ENCODE peak calls at places on chromosomes 6 and 20, in six cellular contexts. J, L, X, M, O and R are unnamed samples.

GRCh38 chr6:16850332-16851022 is 89.2 kb upstream of the ATXN1 start:
- DNase-seq in J (no peak), M (no peak), L (no peak), X (no peak), O (no peak), R (no peak)

GRCh38 chr6:123640567-123641187 is 3.9 kb upstream of the TRDN start:
- DNase-seq in M (no peak), X (no peak), L (no peak), O (no peak), J (no peak), R (no peak)

GRCh38 chr6:116447496-116448011 is 13.6 kb upstream of the CALHM6 start:
- DNase-seq in L (peak), X (peak), M (no peak), J (no peak), O (no peak), R (peak)

GRCh38 chr20:16575390-16576140 is 2.3 kb upstream of the KIF16B start:
- DNase-seq in L (no peak), O (no peak), J (peak), M (no peak), X (no peak), R (peak)

GRCh38 chr6:7542878-7543394 is 1.5 kb downstream of the DSP start:
- DNase-seq in L (peak), O (peak), M (no peak), X (peak), J (peak), R (peak)

GRCh38 chr6:137661601-137662000 is 167.4 kb upstream of the OLIG3 start:
- DNase-seq in M (no peak), X (no peak), O (peak), L (peak), J (peak), R (peak)

GRCh38 chr6:110034637-110035096 is 56.6 kb downstream of the GPR6 start:
- DNase-seq in O (no peak), X (no peak), L (no peak), J (peak), M (no peak), R (peak)

GRCh38 chr20:8963330-8963729 is 105.6 kb upstream of the PLCB4 start:
- DNase-seq in L (no peak), O (no peak), M (no peak), J (no peak), X (no peak), R (no peak)

GRCh38 chr20:24470031-24470781 is 777 bp downstream of the SYNDIG1 start:
- DNase-seq in J (peak), X (no peak), L (no peak), O (peak), M (peak), R (no peak)

GRCh38 chr20:401682-402495 is 6.2 kb upstream of the RBCK1 start:
- DNase-seq in O (no peak), X (no peak), M (no peak), L (peak), J (peak), R (peak)

GRCh38 chr6:87817226-87817625 is 115.2 kb upstream of the AKIRIN2 start:
- DNase-seq in O (no peak), L (no peak), J (no peak), X (no peak), M (no peak), R (no peak)

GRCh38 chr20:40960521-40960956 is 68.1 kb upstream of the TOP1 start:
- DNase-seq in M (no peak), J (no peak), L (no peak), O (peak), X (no peak), R (no peak)

GRCh38 chr20:62728028-62728780 is 19.6 kb downstream of the NTSR1 start:
- DNase-seq in X (no peak), M (no peak), J (no peak), O (no peak), L (no peak), R (peak)

GRCh38 chr20:17795449-17796095 is 95.8 kb downstream of the BANF2 start:
- DNase-seq in X (no peak), J (no peak), O (no peak), M (no peak), L (no peak), R (no peak)

GRCh38 chr20:4775322-4776078 is 53.8 kb downstream of the PRND start:
- DNase-seq in L (no peak), J (no peak), M (no peak), O (no peak), X (no peak), R (no peak)

GRCh38 chr6:105985816-105986632 is 100.1 kb upstream of the PRDM1 start:
- DNase-seq in J (peak), L (no peak), X (peak), O (peak), M (peak), R (no peak)

GRCh38 chr6:3230275-3231212 is 3.1 kb upstream of the TUBB2B start:
- DNase-seq in J (peak), O (peak), X (peak), M (peak), L (peak), R (no peak)

GRCh38 chr6:29853245-29853644 is 25.6 kb downstream of the HLA-G start:
- DNase-seq in L (no peak), M (no peak), J (no peak), X (no peak), O (no peak), R (no peak)

GRCh38 chr20:7113577-7114466 is 346.3 kb downstream of the BMP2 start:
- DNase-seq in X (peak), L (peak), O (peak), J (peak), M (peak), R (no peak)

GRCh38 chr6:137699036-137699683 is 167.9 kb upstream of the TNFAIP3 start:
- DNase-seq in X (peak), M (no peak), J (no peak), O (no peak), L (peak), R (peak)

GRCh38 chr6:56852249-56852606 is 102.7 kb upstream of the BEND6 start:
- DNase-seq in L (no peak), X (no peak), M (no peak), J (no peak), O (no peak), R (peak)

GRCh38 chr6:75230484-75231325 is 12.9 kb downstream of the COX7A2 start:
- DNase-seq in O (no peak), J (peak), L (peak), M (peak), X (peak), R (peak)

GRCh38 chr6:119308048-119308570 is 41.5 kb downstream of the MAN1A1 start:
- DNase-seq in O (no peak), J (peak), M (no peak), X (peak), L (peak), R (no peak)

GRCh38 chr20:20199338-20200160 is 147.2 kb downstream of the CFAP61 start:
- DNase-seq in M (no peak), L (no peak), J (peak), X (no peak), O (no peak), R (no peak)

GRCh38 chr6:34295721-34296120 is 46.9 kb upstream of the SMIM29 start:
- DNase-seq in X (peak), J (no peak), M (no peak), L (peak), O (no peak), R (no peak)

GRCh38 chr6:138948780-138949179 is 39.3 kb downstream of the REPS1 start:
- DNase-seq in X (peak), L (no peak), M (no peak), O (no peak), J (peak), R (no peak)

GRCh38 chr6:18528084-18528743 is 141.1 kb downstream of the RNF144B start:
- DNase-seq in O (no peak), X (peak), M (peak), J (peak), L (peak), R (peak)

GRCh38 chr6:149723262-149723661 is 5.4 kb upstream of the LATS1 start:
- DNase-seq in M (no peak), L (no peak), X (no peak), J (no peak), O (no peak), R (no peak)

GRCh38 chr6:7236312-7237209 is 76.4 kb downstream of the SSR1 start:
- DNase-seq in L (no peak), M (no peak), J (no peak), X (no peak), O (no peak), R (no peak)

GRCh38 chr20:34377072-34377847 is 14.2 kb downstream of the ITCH start:
- DNase-seq in M (no peak), J (no peak), X (no peak), O (no peak), L (no peak), R (no peak)

GRCh38 chr20:18058661-18059467 is 1.1 kb upstream of the OVOL2 start:
- DNase-seq in M (peak), O (peak), X (no peak), L (no peak), J (peak), R (peak)

GRCh38 chr20:47620808-47621805 is 119.4 kb downstream of the NCOA3 start:
- DNase-seq in L (peak), M (peak), O (no peak), X (peak), J (peak), R (peak)

GRCh38 chr6:15626160-15626559 is 36.7 kb downstream of the DTNBP1 start:
- DNase-seq in J (no peak), L (no peak), X (no peak), O (no peak), M (no peak), R (no peak)

GRCh38 chr6:157602521-157603288 is 220.3 kb upstream of the SNX9 start:
- DNase-seq in J (no peak), M (no peak), L (no peak), X (no peak), O (no peak), R (no peak)

GRCh38 chr20:46689082-46689753 is at the start of gene TP53RK:
- DNase-seq in X (peak), J (peak), L (peak), O (peak), M (peak), R (peak)

GRCh38 chr20:14583413-14583812 is 246.0 kb upstream of the FLRT3 start:
- DNase-seq in J (no peak), L (peak), M (no peak), X (peak), O (no peak), R (no peak)

GRCh38 chr6:38420207-38420606 is 219.5 kb downstream of the BTBD9 start:
- DNase-seq in O (no peak), L (peak), X (peak), M (no peak), J (no peak), R (no peak)

GRCh38 chr6:55276745-55277627 is 50.3 kb upstream of the GFRAL start:
- DNase-seq in M (peak), X (peak), J (peak), O (peak), L (peak), R (peak)

GRCh38 chr20:10910535-10911239 is 236.9 kb upstream of the JAG1 start:
- DNase-seq in J (no peak), O (no peak), M (no peak), L (no peak), X (no peak), R (no peak)

GRCh38 chr6:27312146-27312949 is at the start of gene POM121L2:
- DNase-seq in X (peak), L (peak), O (peak), M (no peak), J (peak), R (peak)

GRCh38 chr6:165747963-165748362 is 84.9 kb upstream of the PDE10A start:
- DNase-seq in M (no peak), L (no peak), O (no peak), X (no peak), J (no peak), R (no peak)

GRCh38 chr6:165751486-165751885 is 88.4 kb upstream of the PDE10A start:
- DNase-seq in O (no peak), X (no peak), L (no peak), J (no peak), M (no peak), R (peak)

GRCh38 chr6:165746331-165746730 is 83.3 kb upstream of the PDE10A start:
- DNase-seq in M (no peak), O (no peak), X (no peak), L (no peak), J (no peak), R (no peak)

GRCh38 chr6:165748390-165748789 is 85.3 kb upstream of the PDE10A start:
- DNase-seq in L (no peak), J (no peak), X (no peak), M (no peak), O (no peak), R (no peak)

GRCh38 chr6:165749163-165749562 is 86.1 kb upstream of the PDE10A start:
- DNase-seq in M (no peak), O (no peak), J (no peak), L (no peak), X (no peak), R (no peak)
- H4K8ac ChIP-seq in M (no peak), O (no peak), J (no peak), L (no peak), X (no peak), R (no peak)

DNA sequence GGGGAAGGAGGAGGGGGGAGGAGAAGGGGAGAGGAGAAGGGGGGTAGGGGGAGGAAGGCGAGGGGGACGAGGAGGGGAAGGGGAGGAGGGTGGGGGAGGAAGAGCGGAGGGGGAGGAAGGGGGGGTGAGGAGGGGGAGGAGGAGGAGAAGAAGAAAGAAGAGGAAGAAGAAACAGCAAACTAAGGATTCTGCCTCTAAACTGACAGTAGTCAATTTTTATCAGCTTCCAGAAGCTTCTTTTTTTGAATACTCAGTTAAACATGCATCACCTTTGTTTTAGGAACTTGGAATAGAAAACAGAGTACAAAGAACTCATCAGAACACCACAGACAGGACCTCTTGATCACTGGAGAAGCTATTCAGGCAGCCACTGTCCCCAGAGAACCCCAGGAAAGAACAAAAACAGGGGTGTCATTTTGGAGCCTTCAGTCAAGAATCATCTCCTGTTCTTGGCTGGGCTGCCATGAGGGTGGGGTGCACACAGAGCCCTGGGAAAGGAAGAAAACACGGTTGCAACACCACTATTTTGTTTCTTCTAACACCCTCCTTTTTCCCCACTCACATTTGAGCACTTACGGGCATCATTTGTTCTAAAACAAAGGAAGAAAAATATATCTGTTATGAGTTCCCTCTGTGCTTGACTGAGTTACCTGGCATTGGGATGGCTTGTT is 67.4 kb downstream of the TMEM170B start:
- DNase-seq in M (no peak), O (no peak), J (no peak), X (no peak), L (no peak), R (no peak)
- H3K4me3 ChIP-seq in M (no peak), O (no peak), J (no peak), X (no peak), L (no peak), R (no peak)

GRCh38 chr20:33176101-33176500 is 8.1 kb downstream of the BPIFA2 start:
- DNase-seq in X (no peak), L (no peak), O (no peak), M (no peak), J (no peak), R (no peak)
- H2BK120ac ChIP-seq in X (no peak), L (no peak), O (no peak), M (no peak), J (no peak), R (no peak)

GRCh38 chr6:39965716-39966115 is 31.5 kb upstream of the MOCS1 start:
- DNase-seq in L (no peak), J (no peak), X (no peak), O (no peak), M (no peak), R (no peak)
- H4K8ac ChIP-seq in L (no peak), J (no peak), X (no peak), O (no peak), M (no peak), R (no peak)